ENCODE peak calls at places on chromosome 19, in six cellular contexts. I is epithelial cell of esophagus; D is RWPE1; T is effector CD4-positive, alpha-beta T cell; G is globus pallidus; C is GM03348. R is an unnamed sample.

GRCh38 chr19:49142866-49143335 is 12.3 kb downstream of the HRC start:
- DNase-seq in I (peak; percentile 91), D (peak; percentile 95), T (peak; percentile 33), G (peak; percentile 89), C (peak; percentile 98), R (no peak)

GRCh38 chr19:51259348-51260245 is 8.7 kb downstream of the SIGLECL1 start:
- DNase-seq in I (peak; percentile 24), D (peak; percentile 46), T (no peak), G (peak; percentile 27), C (peak; percentile 62), R (peak; percentile 42)

GRCh38 chr19:46386996-46387712 is 26.2 kb downstream of the CCDC8 start:
- DNase-seq in I (no peak), D (no peak), T (no peak), G (no peak), C (no peak), R (no peak)

GRCh38 chr19:46746281-46746965 is at the start of gene STRN4:
- DNase-seq in I (peak; percentile 51), D (peak; percentile 90), T (peak; percentile 42), G (peak; percentile 59), C (peak; percentile 98), R (peak; percentile 50)

GRCh38 chr19:6440905-6441304 is 7.3 kb upstream of the SLC25A41 start:
- DNase-seq in I (no peak), D (no peak), T (no peak), G (no peak), C (no peak), R (no peak)

GRCh38 chr19:17865364-17866311 is 5.9 kb downstream of the RPL18A start:
- DNase-seq in I (peak; percentile 51), D (peak; percentile 52), T (no peak), G (no peak), C (no peak), R (no peak)

GRCh38 chr19:13163609-13164364 is 13.6 kb downstream of the IER2 start:
- DNase-seq in I (peak; percentile 57), D (peak; percentile 68), T (peak; percentile 21), G (peak; percentile 51), C (peak; percentile 89), R (peak; percentile 10)

GRCh38 chr19:14102102-14102696 is 11.6 kb upstream of the SAMD1 start:
- DNase-seq in I (peak; percentile 32), D (no peak), T (no peak), G (no peak), C (no peak), R (no peak)

GRCh38 chr19:17623224-17623935 is 64.8 kb downstream of the UNC13A start:
- DNase-seq in I (no peak), D (no peak), T (no peak), G (no peak), C (no peak), R (no peak)

GRCh38 chr19:40529093-40529954 is 47.3 kb upstream of the SHKBP1 start:
- DNase-seq in I (peak; percentile 85), D (peak; percentile 96), T (peak; percentile 81), G (peak; percentile 69), C (peak; percentile 99), R (peak; percentile 91)

GRCh38 chr19:44808463-44809371 is at the start of gene BCAM:
- DNase-seq in I (peak; percentile 34), D (peak; percentile 79), T (no peak), G (peak; percentile 39), C (peak; percentile 96), R (no peak)

GRCh38 chr19:47351545-47351944 is 2.4 kb downstream of the DHX34 start:
- DNase-seq in I (peak; percentile 41), D (peak; percentile 65), T (no peak), G (peak; percentile 20), C (peak; percentile 55), R (no peak)

GRCh38 chr19:50314724-50315700 is 14.2 kb downstream of the KCNC3 start:
- DNase-seq in I (no peak), D (no peak), T (no peak), G (no peak), C (no peak), R (no peak)

GRCh38 chr19:35048911-35049411 is 7.4 kb downstream of the HPN start:
- DNase-seq in I (no peak), D (no peak), T (no peak), G (peak; percentile 88), C (no peak), R (no peak)

GRCh38 chr19:13788991-13789390 is 6.3 kb upstream of the ZSWIM4 start:
- DNase-seq in I (peak; percentile 40), D (no peak), T (no peak), G (no peak), C (peak; percentile 51), R (peak; percentile 38)

GRCh38 chr19:30119180-30119920 is 177.3 kb downstream of the URI1 start:
- DNase-seq in I (no peak), D (no peak), T (no peak), G (no peak), C (no peak), R (no peak)

GRCh38 chr19:55600336-55601028 is 394 bp downstream of the ZNF524 start:
- DNase-seq in I (no peak), D (no peak), T (no peak), G (no peak), C (peak; percentile 65), R (peak; percentile 35)

GRCh38 chr19:41373993-41374392 is 2.3 kb upstream of the TMEM91 start:
- DNase-seq in I (peak; percentile 48), D (peak; percentile 57), T (no peak), G (peak; percentile 73), C (peak; percentile 88), R (no peak)

GRCh38 chr19:3116621-3117020 is 19.2 kb upstream of the GNA15 start:
- DNase-seq in I (no peak), D (no peak), T (no peak), G (no peak), C (no peak), R (no peak)

GRCh38 chr19:36773223-36773579 is 594 bp upstream of the ZNF850 start:
- DNase-seq in I (no peak), D (no peak), T (no peak), G (no peak), C (no peak), R (no peak)

GRCh38 chr19:45772130-45772880 is 3.3 kb upstream of the SIX5 start:
- DNase-seq in I (no peak), D (no peak), T (no peak), G (no peak), C (no peak), R (no peak)

GRCh38 chr19:20482721-20483120 is 82.9 kb downstream of the ZNF737 start:
- DNase-seq in I (no peak), D (no peak), T (no peak), G (no peak), C (no peak), R (no peak)